ENCODE peak calls at places on chromosomes 11 and 22, in seven cellular contexts. S, Z, X, A, C, G and H are unnamed samples.
A peak's percentile ranks its signal among the peaks of the same experiment; 100 is the strongest.

GRCh38 chr11:59756845-59757244 is 1.7 kb downstream of the STX3 start:
- DNase-seq in S (peak; percentile 5), Z (peak; percentile 79), X (no peak), A (no peak), C (no peak), G (peak; percentile 21), H (no peak)

GRCh38 chr11:32012066-32012465 is 78.8 kb upstream of the RCN1 start:
- DNase-seq in S (no peak), Z (no peak), X (no peak), A (no peak), C (no peak), G (no peak), H (no peak)

GRCh38 chr22:44068422-44069191 is 44.5 kb downstream of the PARVB start:
- DNase-seq in S (no peak), Z (no peak), X (peak; percentile 85), A (peak; percentile 56), C (no peak), G (no peak), H (no peak)

GRCh38 chr11:123765601-123766000 is 11.3 kb upstream of the OR6X1 start:
- DNase-seq in S (no peak), Z (no peak), X (no peak), A (no peak), C (no peak), G (no peak), H (no peak)

GRCh38 chr11:14422052-14422813 is 63.2 kb upstream of the RRAS2 start:
- DNase-seq in S (peak; percentile 98), Z (peak; percentile 89), X (no peak), A (no peak), C (peak; percentile 98), G (peak; percentile 99), H (peak; percentile 12)

GRCh38 chr11:86161373-86162255 is 82.9 kb upstream of the EED start:
- DNase-seq in S (no peak), Z (no peak), X (no peak), A (no peak), C (no peak), G (no peak), H (no peak)

GRCh38 chr11:59097113-59097708 is 9.8 kb upstream of the FAM111B start:
- DNase-seq in S (peak; percentile 46), Z (peak; percentile 31), X (peak; percentile 81), A (no peak), C (no peak), G (peak; percentile 72), H (no peak)

GRCh38 chr11:69950621-69951020 is 127.5 kb upstream of the ANO1 start:
- DNase-seq in S (no peak), Z (no peak), X (no peak), A (no peak), C (no peak), G (no peak), H (no peak)

GRCh38 chr22:43151251-43152000 is at the start of gene TSPO:
- DNase-seq in S (peak; percentile 37), Z (peak; percentile 33), X (peak; percentile 42), A (peak; percentile 71), C (no peak), G (peak; percentile 44), H (no peak)

GRCh38 chr22:38718414-38718813 is 12.7 kb downstream of the GTPBP1 start:
- DNase-seq in S (peak; percentile 65), Z (peak; percentile 76), X (no peak), A (no peak), C (no peak), G (peak; percentile 81), H (no peak)

GRCh38 chr22:30305519-30305905 is 16.2 kb upstream of the CASTOR1 start:
- DNase-seq in S (no peak), Z (no peak), X (peak; percentile 90), A (no peak), C (no peak), G (peak; percentile 55), H (no peak)

GRCh38 chr11:107583629-107584195 is 7.2 kb upstream of the ELMOD1 start:
- DNase-seq in S (no peak), Z (peak; percentile 61), X (no peak), A (no peak), C (no peak), G (no peak), H (no peak)

GRCh38 chr11:69891421-69892236 is 72.4 kb upstream of the FGF3 start:
- DNase-seq in S (no peak), Z (no peak), X (no peak), A (no peak), C (no peak), G (no peak), H (no peak)

GRCh38 chr11:27310710-27311109 is 52.3 kb downstream of the CCDC34 start:
- DNase-seq in S (peak; percentile 73), Z (no peak), X (no peak), A (no peak), C (no peak), G (no peak), H (no peak)

GRCh38 chr11:8800498-8801110 is 110.4 kb upstream of the AKIP1 start:
- DNase-seq in S (no peak), Z (no peak), X (no peak), A (no peak), C (no peak), G (no peak), H (no peak)

GRCh38 chr11:8803973-8804372 is 107.0 kb upstream of the AKIP1 start:
- DNase-seq in S (no peak), Z (no peak), X (no peak), A (no peak), C (no peak), G (no peak), H (no peak)

GRCh38 chr11:8799273-8799672 is 111.7 kb upstream of the AKIP1 start:
- DNase-seq in S (no peak), Z (no peak), X (no peak), A (no peak), C (no peak), G (no peak), H (no peak)

GRCh38 chr11:8802263-8802662 is 108.7 kb upstream of the AKIP1 start:
- DNase-seq in S (no peak), Z (no peak), X (no peak), A (no peak), C (no peak), G (no peak), H (no peak)

DNA sequence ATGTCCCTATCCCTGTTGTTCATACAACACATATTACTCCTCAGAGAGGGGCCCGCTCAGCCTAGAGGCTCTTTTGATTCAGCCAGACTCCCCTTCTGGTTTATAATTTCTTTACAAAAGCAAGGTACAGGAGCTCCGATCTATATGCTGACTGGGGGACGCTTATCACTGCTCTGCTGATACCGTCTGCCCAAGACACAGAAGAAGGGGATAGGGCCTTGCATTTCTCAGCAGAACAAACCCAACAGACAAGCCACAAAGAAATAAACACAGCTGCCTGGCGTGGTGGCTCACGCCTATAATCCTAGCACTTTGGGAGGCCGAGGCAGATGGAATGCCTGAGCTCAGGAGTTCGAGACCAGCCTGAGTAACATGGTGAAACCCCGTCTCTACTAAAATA is 109.9 kb upstream of the AKIP1 start:
- DNase-seq in S (no peak), Z (no peak), X (no peak), A (no peak), C (no peak), G (no peak), H (no peak)
- TF ChIP-seq CTCF in S (no peak), Z (no peak), X (no peak), A (no peak), C (no peak), G (no peak), H (no peak)

GRCh38 chr11:62054484-62055121 is 69.2 kb upstream of the INCENP start:
- DNase-seq in S (peak; percentile 20), Z (peak; percentile 42), X (peak; percentile 70), A (no peak), C (no peak), G (peak; percentile 56), H (no peak)
- TF ChIP-seq CTCF in S (peak; percentile 31), Z (peak; percentile 74), X (peak; percentile 53), A (no peak), C (peak; percentile 32), G (peak; percentile 33), H (peak; percentile 19)

DNA sequence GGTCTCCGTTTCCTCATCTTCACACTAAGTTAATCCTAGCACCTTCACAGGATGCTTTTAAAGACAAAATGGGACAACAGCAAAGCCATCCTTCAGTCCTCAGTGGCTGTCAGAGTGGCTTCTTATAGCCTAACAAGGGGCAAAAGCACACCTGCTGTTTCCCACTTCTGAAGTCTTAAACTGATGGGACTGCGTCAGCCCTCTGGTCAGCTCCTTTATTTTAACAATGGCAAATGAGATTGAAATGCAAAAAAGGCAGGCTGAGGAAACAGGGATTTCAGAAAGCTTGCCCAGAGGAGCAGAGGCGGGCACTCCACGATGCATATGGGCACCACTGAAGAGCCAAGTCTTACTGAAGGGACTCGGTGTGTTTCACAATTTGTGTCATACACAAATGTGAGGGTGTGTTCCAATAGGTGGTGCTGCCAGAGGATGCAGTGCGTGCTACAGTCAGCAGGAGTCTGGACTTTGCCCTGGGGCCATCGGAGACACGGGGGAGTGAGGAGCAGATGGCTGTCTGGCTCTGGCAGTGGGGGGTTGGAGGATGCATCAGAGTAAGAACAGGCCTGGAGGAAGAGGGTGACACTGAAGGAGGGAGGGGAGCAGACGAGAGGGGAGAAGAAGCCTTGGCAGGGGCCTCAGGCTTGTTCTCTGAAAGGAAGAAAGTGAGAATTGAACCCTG is 47.3 kb downstream of the TENM4 start:
- DNase-seq in S (no peak), Z (no peak), X (no peak), A (no peak), C (no peak), G (no peak), H (no peak)
- TF ChIP-seq CTCF in S (no peak), Z (no peak), X (no peak), A (no peak), C (no peak), G (no peak), H (peak; percentile 20)

DNA sequence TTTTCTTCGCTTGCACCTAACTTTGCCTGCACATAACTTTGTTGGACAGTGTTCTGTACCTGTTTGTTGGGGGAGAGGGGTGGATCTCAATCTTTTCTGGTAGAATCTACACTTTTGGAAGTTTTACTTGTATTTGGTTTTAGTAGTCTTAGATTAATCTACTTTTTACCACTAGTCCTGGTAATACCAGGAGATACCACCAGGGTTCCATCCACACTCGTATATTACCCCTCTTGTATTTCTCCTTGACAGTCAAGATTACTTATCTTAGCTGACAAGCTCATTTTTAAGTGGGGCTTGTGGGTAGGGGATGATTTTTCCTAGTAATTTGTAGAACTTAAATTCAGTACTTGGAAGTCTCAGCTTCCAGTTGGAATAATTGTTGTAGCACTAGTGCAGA is 37.3 kb upstream of the TECTA start:
- DNase-seq in S (no peak), Z (no peak), X (no peak), A (no peak), C (no peak), G (no peak), H (no peak)
- TF ChIP-seq CTCF in S (peak; percentile 38), Z (peak; percentile 51), X (peak; percentile 9), A (no peak), C (peak; percentile 31), G (peak; percentile 39), H (peak; percentile 41)

DNA sequence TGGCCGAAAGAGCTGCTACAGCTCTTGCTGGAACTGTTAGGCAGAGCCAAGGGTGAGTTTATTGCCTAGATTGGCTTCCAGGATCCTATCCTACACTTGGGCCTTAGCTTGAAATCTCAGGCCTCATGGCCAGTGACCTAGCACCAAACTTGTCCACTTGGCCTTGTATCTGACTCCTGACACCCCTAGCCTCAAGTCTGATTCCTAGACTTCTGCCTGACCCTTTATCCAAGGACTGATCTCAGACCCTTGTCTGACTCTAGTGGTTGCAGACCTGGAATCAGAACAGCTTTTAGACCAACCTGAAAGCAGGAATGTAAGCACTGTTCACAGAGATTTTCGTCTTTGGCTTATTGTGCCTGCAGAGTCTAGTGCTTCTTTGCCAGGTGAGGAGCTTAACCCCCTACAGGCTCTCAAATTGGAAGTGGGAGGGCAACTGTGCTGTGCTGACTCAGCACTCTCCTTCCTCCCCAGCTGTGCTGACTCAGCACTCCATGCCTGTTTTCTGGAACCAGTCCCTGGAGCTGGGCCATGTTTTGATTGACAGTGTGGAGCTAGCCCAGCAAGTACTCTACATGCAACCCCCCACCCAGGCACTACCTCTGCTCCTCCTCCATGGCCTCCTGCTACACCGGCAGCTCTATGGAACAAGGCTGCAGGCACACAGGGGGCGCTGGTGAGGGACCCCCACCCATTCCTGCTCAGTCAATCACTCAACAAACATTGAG is 35.1 kb downstream of the RRP8 start:
- DNase-seq in S (peak; percentile 73), Z (peak; percentile 24), X (no peak), A (no peak), C (no peak), G (peak; percentile 89), H (no peak)
- TF ChIP-seq CTCF in S (peak; percentile 15), Z (no peak), X (no peak), A (no peak), C (peak; percentile 5), G (no peak), H (no peak)